ENCODE peak calls at places on chromosomes 16 and 17, in eight cellular contexts. One of them, this sample, is unnamed.

GRCh38 chr17:49515196-49515770 is 20.2 kb downstream of the NGFR start:
- DNase-seq in cardiac muscle cell: peak
- DNase-seq in astrocyte of the spinal cord: peak
- DNase-seq in progenitor cell of endocrine pancreas: no peak
- DNase-seq in activated CD8-positive, alpha-beta T cell treated with anti-CD3 and anti-CD28 coated beads for 36 hours: no peak
- DNase-seq in K562: peak
- DNase-seq in IMR-90: peak
- DNase-seq in uterus: peak
- DNase-seq in this sample: no peak

GRCh38 chr16:48384305-48384981 is 770 bp downstream of the SIAH1 start:
- DNase-seq in uterus: peak
- DNase-seq in activated CD8-positive, alpha-beta T cell treated with anti-CD3 and anti-CD28 coated beads for 36 hours: peak
- DNase-seq in astrocyte of the spinal cord: peak
- DNase-seq in progenitor cell of endocrine pancreas: peak
- DNase-seq in cardiac muscle cell: peak
- DNase-seq in IMR-90: peak
- DNase-seq in K562: peak
- DNase-seq in this sample: peak

GRCh38 chr16:66580605-66581209 is 1.4 kb downstream of the CMTM2 start:
- DNase-seq in uterus: no peak
- DNase-seq in IMR-90: peak
- DNase-seq in activated CD8-positive, alpha-beta T cell treated with anti-CD3 and anti-CD28 coated beads for 36 hours: no peak
- DNase-seq in progenitor cell of endocrine pancreas: no peak
- DNase-seq in K562: no peak
- DNase-seq in cardiac muscle cell: peak
- DNase-seq in astrocyte of the spinal cord: peak
- DNase-seq in this sample: no peak

GRCh38 chr16:70391881-70392481 is 45.3 kb downstream of the DDX19A start:
- DNase-seq in astrocyte of the spinal cord: peak
- DNase-seq in K562: no peak
- DNase-seq in uterus: peak
- DNase-seq in activated CD8-positive, alpha-beta T cell treated with anti-CD3 and anti-CD28 coated beads for 36 hours: no peak
- DNase-seq in IMR-90: peak
- DNase-seq in cardiac muscle cell: no peak
- DNase-seq in progenitor cell of endocrine pancreas: no peak
- DNase-seq in this sample: no peak

GRCh38 chr16:13036600-13036999 is 135.2 kb downstream of the SHISA9 start:
- DNase-seq in IMR-90: peak
- DNase-seq in K562: peak
- DNase-seq in astrocyte of the spinal cord: peak
- DNase-seq in uterus: no peak
- DNase-seq in progenitor cell of endocrine pancreas: peak
- DNase-seq in activated CD8-positive, alpha-beta T cell treated with anti-CD3 and anti-CD28 coated beads for 36 hours: peak
- DNase-seq in cardiac muscle cell: peak
- DNase-seq in this sample: peak

GRCh38 chr16:85234310-85235235 is 122.3 kb upstream of the CIBAR2 start:
- DNase-seq in activated CD8-positive, alpha-beta T cell treated with anti-CD3 and anti-CD28 coated beads for 36 hours: no peak
- DNase-seq in IMR-90: peak
- DNase-seq in progenitor cell of endocrine pancreas: peak
- DNase-seq in cardiac muscle cell: peak
- DNase-seq in astrocyte of the spinal cord: peak
- DNase-seq in K562: peak
- DNase-seq in uterus: peak
- DNase-seq in this sample: peak

GRCh38 chr17:8068736-8069586 is 18.6 kb downstream of the ALOX12B start:
- DNase-seq in astrocyte of the spinal cord: no peak
- DNase-seq in activated CD8-positive, alpha-beta T cell treated with anti-CD3 and anti-CD28 coated beads for 36 hours: no peak
- DNase-seq in progenitor cell of endocrine pancreas: no peak
- DNase-seq in K562: no peak
- DNase-seq in uterus: peak
- DNase-seq in cardiac muscle cell: no peak
- DNase-seq in IMR-90: no peak
- DNase-seq in this sample: no peak

GRCh38 chr17:77778636-77779524 is 179.6 kb upstream of the TNRC6C start:
- DNase-seq in activated CD8-positive, alpha-beta T cell treated with anti-CD3 and anti-CD28 coated beads for 36 hours: no peak
- DNase-seq in astrocyte of the spinal cord: no peak
- DNase-seq in IMR-90: no peak
- DNase-seq in uterus: no peak
- DNase-seq in K562: no peak
- DNase-seq in progenitor cell of endocrine pancreas: no peak
- DNase-seq in cardiac muscle cell: no peak
- DNase-seq in this sample: no peak

GRCh38 chr16:11133344-11133921 is 122.6 kb downstream of the SOCS1 start:
- DNase-seq in IMR-90: peak
- DNase-seq in cardiac muscle cell: peak
- DNase-seq in uterus: peak
- DNase-seq in activated CD8-positive, alpha-beta T cell treated with anti-CD3 and anti-CD28 coated beads for 36 hours: no peak
- DNase-seq in K562: peak
- DNase-seq in progenitor cell of endocrine pancreas: no peak
- DNase-seq in astrocyte of the spinal cord: peak
- DNase-seq in this sample: no peak

GRCh38 chr17:29155966-29156338 is 24.2 kb downstream of the MYO18A start:
- DNase-seq in cardiac muscle cell: peak
- DNase-seq in IMR-90: peak
- DNase-seq in K562: no peak
- DNase-seq in activated CD8-positive, alpha-beta T cell treated with anti-CD3 and anti-CD28 coated beads for 36 hours: no peak
- DNase-seq in astrocyte of the spinal cord: peak
- DNase-seq in uterus: no peak
- DNase-seq in progenitor cell of endocrine pancreas: no peak
- DNase-seq in this sample: peak

GRCh38 chr17:15194859-15195277 is 70.3 kb downstream of the PMP22 start:
- DNase-seq in cardiac muscle cell: no peak
- DNase-seq in activated CD8-positive, alpha-beta T cell treated with anti-CD3 and anti-CD28 coated beads for 36 hours: no peak
- DNase-seq in IMR-90: peak
- DNase-seq in uterus: no peak
- DNase-seq in K562: no peak
- DNase-seq in astrocyte of the spinal cord: no peak
- DNase-seq in progenitor cell of endocrine pancreas: no peak
- DNase-seq in this sample: no peak

GRCh38 chr16:71585318-71585703 is 8.4 kb upstream of the TAT start:
- DNase-seq in K562: no peak
- DNase-seq in cardiac muscle cell: no peak
- DNase-seq in activated CD8-positive, alpha-beta T cell treated with anti-CD3 and anti-CD28 coated beads for 36 hours: no peak
- DNase-seq in progenitor cell of endocrine pancreas: no peak
- DNase-seq in astrocyte of the spinal cord: no peak
- DNase-seq in uterus: no peak
- DNase-seq in IMR-90: no peak
- DNase-seq in this sample: no peak

GRCh38 chr17:21303441-21304065 is 19.0 kb downstream of the MAP2K3 start:
- DNase-seq in K562: peak
- DNase-seq in astrocyte of the spinal cord: no peak
- DNase-seq in IMR-90: no peak
- DNase-seq in activated CD8-positive, alpha-beta T cell treated with anti-CD3 and anti-CD28 coated beads for 36 hours: no peak
- DNase-seq in uterus: no peak
- DNase-seq in progenitor cell of endocrine pancreas: no peak
- DNase-seq in cardiac muscle cell: no peak
- DNase-seq in this sample: no peak

GRCh38 chr16:27319257-27319965 is 5.6 kb downstream of the IL4R start:
- DNase-seq in activated CD8-positive, alpha-beta T cell treated with anti-CD3 and anti-CD28 coated beads for 36 hours: no peak
- DNase-seq in IMR-90: no peak
- DNase-seq in K562: no peak
- DNase-seq in astrocyte of the spinal cord: no peak
- DNase-seq in uterus: peak
- DNase-seq in cardiac muscle cell: no peak
- DNase-seq in progenitor cell of endocrine pancreas: no peak
- DNase-seq in this sample: no peak

GRCh38 chr17:81471804-81472456 is 40.7 kb downstream of the ACTG1 start:
- DNase-seq in cardiac muscle cell: peak
- DNase-seq in IMR-90: no peak
- DNase-seq in astrocyte of the spinal cord: peak
- DNase-seq in K562: peak
- DNase-seq in progenitor cell of endocrine pancreas: no peak
- DNase-seq in activated CD8-positive, alpha-beta T cell treated with anti-CD3 and anti-CD28 coated beads for 36 hours: peak
- DNase-seq in uterus: peak
- DNase-seq in this sample: no peak

GRCh38 chr16:54466233-54466632 is 179.6 kb upstream of the IRX3 start:
- DNase-seq in astrocyte of the spinal cord: no peak
- DNase-seq in IMR-90: no peak
- DNase-seq in cardiac muscle cell: no peak
- DNase-seq in progenitor cell of endocrine pancreas: no peak
- DNase-seq in activated CD8-positive, alpha-beta T cell treated with anti-CD3 and anti-CD28 coated beads for 36 hours: no peak
- DNase-seq in K562: no peak
- DNase-seq in uterus: no peak
- DNase-seq in this sample: no peak

GRCh38 chr16:88464447-88465318 is 11.6 kb downstream of the ZFPM1 start:
- DNase-seq in uterus: no peak
- DNase-seq in K562: no peak
- DNase-seq in activated CD8-positive, alpha-beta T cell treated with anti-CD3 and anti-CD28 coated beads for 36 hours: no peak
- DNase-seq in astrocyte of the spinal cord: no peak
- DNase-seq in cardiac muscle cell: no peak
- DNase-seq in IMR-90: no peak
- DNase-seq in progenitor cell of endocrine pancreas: no peak
- DNase-seq in this sample: no peak

GRCh38 chr16:83733301-83733700 is 74.5 kb upstream of the HSBP1 start:
- DNase-seq in cardiac muscle cell: no peak
- DNase-seq in uterus: no peak
- DNase-seq in K562: no peak
- DNase-seq in progenitor cell of endocrine pancreas: no peak
- DNase-seq in activated CD8-positive, alpha-beta T cell treated with anti-CD3 and anti-CD28 coated beads for 36 hours: peak
- DNase-seq in astrocyte of the spinal cord: peak
- DNase-seq in IMR-90: peak
- DNase-seq in this sample: no peak

GRCh38 chr17:19338031-19338990 is 24.2 kb downstream of the B9D1 start:
- DNase-seq in uterus: no peak
- DNase-seq in K562: peak
- DNase-seq in progenitor cell of endocrine pancreas: peak
- DNase-seq in IMR-90: peak
- DNase-seq in cardiac muscle cell: peak
- DNase-seq in astrocyte of the spinal cord: no peak
- DNase-seq in activated CD8-positive, alpha-beta T cell treated with anti-CD3 and anti-CD28 coated beads for 36 hours: peak
- DNase-seq in this sample: peak

GRCh38 chr16:50844840-50845239 is 103.0 kb downstream of the CYLD start:
- DNase-seq in progenitor cell of endocrine pancreas: no peak
- DNase-seq in IMR-90: no peak
- DNase-seq in cardiac muscle cell: no peak
- DNase-seq in uterus: no peak
- DNase-seq in astrocyte of the spinal cord: no peak
- DNase-seq in activated CD8-positive, alpha-beta T cell treated with anti-CD3 and anti-CD28 coated beads for 36 hours: no peak
- DNase-seq in K562: no peak
- DNase-seq in this sample: no peak

GRCh38 chr17:66661411-66661843 is 173.5 kb upstream of the CACNG5 start:
- DNase-seq in uterus: no peak
- DNase-seq in astrocyte of the spinal cord: peak
- DNase-seq in IMR-90: peak
- DNase-seq in activated CD8-positive, alpha-beta T cell treated with anti-CD3 and anti-CD28 coated beads for 36 hours: peak
- DNase-seq in K562: peak
- DNase-seq in cardiac muscle cell: no peak
- DNase-seq in progenitor cell of endocrine pancreas: no peak
- DNase-seq in this sample: no peak

GRCh38 chr16:2216330-2216729 is 1.7 kb upstream of the PGP start:
- DNase-seq in cardiac muscle cell: no peak
- DNase-seq in uterus: no peak
- DNase-seq in IMR-90: no peak
- DNase-seq in astrocyte of the spinal cord: no peak
- DNase-seq in activated CD8-positive, alpha-beta T cell treated with anti-CD3 and anti-CD28 coated beads for 36 hours: no peak
- DNase-seq in progenitor cell of endocrine pancreas: no peak
- DNase-seq in K562: no peak
- DNase-seq in this sample: no peak
- TF ChIP-seq CTCF in cardiac muscle cell: no peak
- TF ChIP-seq CTCF in uterus: no peak
- TF ChIP-seq CTCF in IMR-90: no peak
- TF ChIP-seq CTCF in astrocyte of the spinal cord: no peak
- TF ChIP-seq CTCF in activated CD8-positive, alpha-beta T cell treated with anti-CD3 and anti-CD28 coated beads for 36 hours: no peak
- TF ChIP-seq CTCF in progenitor cell of endocrine pancreas: no peak
- TF ChIP-seq CTCF in K562: no peak
- TF ChIP-seq CTCF in this sample: no peak

DNA sequence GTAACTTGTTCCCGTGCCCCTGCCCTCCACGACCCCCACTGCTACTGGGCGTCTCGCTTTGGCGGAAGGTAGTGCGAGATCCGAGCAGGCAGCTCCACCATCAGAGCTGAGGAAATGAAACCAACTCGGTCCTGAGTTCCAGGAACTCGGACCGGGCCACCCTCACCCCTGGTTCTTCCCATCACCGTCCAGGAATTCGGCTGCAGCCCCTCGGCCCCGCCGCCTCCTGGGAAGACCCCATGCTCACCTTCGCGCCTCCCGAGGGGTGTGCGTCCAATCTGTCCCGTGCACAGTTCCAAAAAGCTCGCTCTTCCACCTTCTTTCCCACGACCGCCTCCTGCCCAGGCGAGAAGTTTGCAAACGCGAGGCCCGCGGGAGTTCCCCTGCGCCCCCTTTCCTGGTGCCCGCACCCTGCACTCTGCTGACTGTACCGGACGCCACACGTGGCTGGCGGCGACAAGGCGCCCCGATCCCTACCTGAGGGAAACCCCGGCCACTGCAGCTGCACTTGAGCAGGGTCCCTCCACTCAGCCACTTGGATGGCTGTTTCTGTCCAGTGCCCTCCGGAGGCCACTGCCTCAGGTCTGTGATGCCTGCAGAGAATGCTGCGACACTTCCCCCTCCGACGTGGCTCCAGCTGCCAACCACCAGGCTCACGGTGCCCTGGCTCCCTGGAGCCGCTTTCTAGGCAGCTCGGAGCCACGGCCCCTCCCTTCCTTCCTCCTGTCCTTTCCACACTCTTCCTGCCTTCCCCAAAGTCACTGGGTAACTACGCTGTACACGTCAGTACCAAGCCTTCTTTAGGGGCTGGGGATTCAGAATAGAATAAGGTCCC is at the start of gene MLKL:
- DNase-seq in K562: peak
- DNase-seq in astrocyte of the spinal cord: no peak
- DNase-seq in uterus: peak
- DNase-seq in progenitor cell of endocrine pancreas: no peak
- DNase-seq in activated CD8-positive, alpha-beta T cell treated with anti-CD3 and anti-CD28 coated beads for 36 hours: peak
- DNase-seq in cardiac muscle cell: peak
- DNase-seq in IMR-90: peak
- DNase-seq in this sample: peak
- TF ChIP-seq CTCF in K562: peak
- TF ChIP-seq CTCF in astrocyte of the spinal cord: peak
- TF ChIP-seq CTCF in uterus: no peak
- TF ChIP-seq CTCF in progenitor cell of endocrine pancreas: no peak
- TF ChIP-seq CTCF in activated CD8-positive, alpha-beta T cell treated with anti-CD3 and anti-CD28 coated beads for 36 hours: no peak
- TF ChIP-seq CTCF in cardiac muscle cell: no peak
- TF ChIP-seq CTCF in IMR-90: no peak
- TF ChIP-seq CTCF in this sample: no peak

GRCh38 chr16:15642557-15643452 is at the start of gene MARF1:
- DNase-seq in IMR-90: peak
- DNase-seq in cardiac muscle cell: peak
- DNase-seq in uterus: peak
- DNase-seq in activated CD8-positive, alpha-beta T cell treated with anti-CD3 and anti-CD28 coated beads for 36 hours: peak
- DNase-seq in K562: peak
- DNase-seq in astrocyte of the spinal cord: peak
- DNase-seq in progenitor cell of endocrine pancreas: peak
- DNase-seq in this sample: peak
- TF ChIP-seq CTCF in IMR-90: peak
- TF ChIP-seq CTCF in cardiac muscle cell: peak
- TF ChIP-seq CTCF in uterus: peak
- TF ChIP-seq CTCF in activated CD8-positive, alpha-beta T cell treated with anti-CD3 and anti-CD28 coated beads for 36 hours: peak
- TF ChIP-seq CTCF in K562: peak
- TF ChIP-seq CTCF in astrocyte of the spinal cord: peak
- TF ChIP-seq CTCF in progenitor cell of endocrine pancreas: peak
- TF ChIP-seq CTCF in this sample: peak

DNA sequence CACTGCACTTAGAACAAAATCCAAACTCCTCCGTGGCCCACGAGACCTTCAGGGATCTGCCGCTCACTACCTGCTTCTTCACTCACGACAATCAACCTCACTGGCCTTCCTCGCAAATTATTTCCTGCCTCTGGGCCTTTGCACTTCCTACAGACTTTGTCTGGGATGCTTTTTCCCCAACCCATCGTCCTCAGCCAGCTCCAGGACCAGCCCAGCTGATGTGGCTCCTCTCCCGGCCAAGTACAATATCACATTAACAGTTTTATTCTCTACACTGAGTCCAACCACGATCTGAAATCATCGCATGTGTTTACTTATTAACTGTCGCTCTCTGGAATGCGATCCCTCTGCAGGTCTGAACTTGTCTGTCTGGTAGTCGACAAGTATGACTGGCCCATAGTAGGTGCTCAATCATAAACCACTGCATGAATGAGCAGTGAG is 28.0 kb downstream of the RTN4RL1 start:
- DNase-seq in progenitor cell of endocrine pancreas: no peak
- DNase-seq in uterus: no peak
- DNase-seq in K562: no peak
- DNase-seq in activated CD8-positive, alpha-beta T cell treated with anti-CD3 and anti-CD28 coated beads for 36 hours: no peak
- DNase-seq in astrocyte of the spinal cord: no peak
- DNase-seq in cardiac muscle cell: no peak
- DNase-seq in IMR-90: no peak
- DNase-seq in this sample: no peak
- TF ChIP-seq CTCF in progenitor cell of endocrine pancreas: no peak
- TF ChIP-seq CTCF in uterus: no peak
- TF ChIP-seq CTCF in K562: no peak
- TF ChIP-seq CTCF in activated CD8-positive, alpha-beta T cell treated with anti-CD3 and anti-CD28 coated beads for 36 hours: no peak
- TF ChIP-seq CTCF in astrocyte of the spinal cord: no peak
- TF ChIP-seq CTCF in cardiac muscle cell: no peak
- TF ChIP-seq CTCF in IMR-90: no peak
- TF ChIP-seq CTCF in this sample: no peak

This sample was measured in endothelial cell.